ENCODE peak calls at places on chromosomes 3 and 15, in seven cellular contexts. Q is astrocyte; S is PC-3; X is heart left ventricle; Z is activated T-cell treated with anti-CD3 and anti-CD28 coated beads, Interleukin-2, amount 50 U/mL, for 4 hours; B is EH; K is AG08395. Y is an unnamed sample.

GRCh38 chr3:10140996-10141546 is 507 bp upstream of the VHL start:
- DNase-seq in Q (no peak), S (no peak), X (no peak), Z (no peak), B (no peak), K (no peak), Y (no peak)

GRCh38 chr3:143507735-143508580 is 340.3 kb downstream of the SLC9A9 start:
- DNase-seq in Q (peak; percentile 79), S (peak; percentile 43), X (no peak), Z (no peak), B (peak; percentile 69), K (peak; percentile 66), Y (peak; percentile 66)

GRCh38 chr15:33135355-33135781 is 59.1 kb downstream of the FMN1 start:
- DNase-seq in Q (peak; percentile 29), S (no peak), X (no peak), Z (no peak), B (peak; percentile 53), K (peak; percentile 33), Y (no peak)

GRCh38 chr3:169759256-169759655 is 5.6 kb downstream of the TERC start:
- DNase-seq in Q (peak; percentile 71), S (peak; percentile 87), X (no peak), Z (no peak), B (peak; percentile 74), K (no peak), Y (peak; percentile 96)

GRCh38 chr3:113150253-113150652 is 61.1 kb upstream of the BOC start:
- DNase-seq in Q (no peak), S (no peak), X (no peak), Z (no peak), B (no peak), K (no peak), Y (no peak)

GRCh38 chr15:22992026-22992331 is 11.8 kb upstream of the CYFIP1 start:
- DNase-seq in Q (no peak), S (no peak), X (no peak), Z (no peak), B (no peak), K (no peak), Y (no peak)

GRCh38 chr15:99224815-99225214 is 24.6 kb downstream of the TTC23 start:
- DNase-seq in Q (no peak), S (peak; percentile 9), X (no peak), Z (no peak), B (no peak), K (no peak), Y (no peak)

GRCh38 chr15:77014137-77015081 is 19.5 kb downstream of the PSTPIP1 start:
- DNase-seq in Q (no peak), S (no peak), X (peak; percentile 69), Z (no peak), B (no peak), K (no peak), Y (no peak)

GRCh38 chr3:187777331-187778046 is 32.2 kb upstream of the BCL6 start:
- DNase-seq in Q (peak; percentile 8), S (peak; percentile 90), X (no peak), Z (peak; percentile 16), B (peak; percentile 58), K (peak; percentile 14), Y (peak; percentile 60)

GRCh38 chr3:135103913-135104312 is 308.9 kb downstream of the EPHB1 start:
- DNase-seq in Q (no peak), S (no peak), X (no peak), Z (no peak), B (no peak), K (no peak), Y (no peak)

Y was measured in ELR.